ENCODE peak calls at places on chromosome 1, in four cellular contexts. N, H, K and J are unnamed samples.

GRCh38 chr1:23217421-23218115 is at the start of gene HTR1D:
- DNase-seq in N (no peak), K (peak), H (no peak), J (no peak)

GRCh38 chr1:112309499-112309898 is 86.5 kb upstream of the CTTNBP2NL start:
- DNase-seq in K (no peak), H (no peak), N (no peak), J (peak)

GRCh38 chr1:156925154-156926010 is 5.0 kb downstream of the LRRC71 start:
- DNase-seq in K (no peak), H (no peak), N (no peak), J (no peak)

GRCh38 chr1:115677570-115677969 is 35.8 kb downstream of the VANGL1 start:
- DNase-seq in H (no peak), K (no peak), N (no peak), J (no peak)

GRCh38 chr1:243917177-243917862 is 67.3 kb upstream of the AKT3 start:
- DNase-seq in K (peak), H (peak), N (no peak), J (no peak)

GRCh38 chr1:14922942-14923341 is 230.6 kb upstream of the TMEM51 start:
- DNase-seq in K (peak), H (no peak), N (no peak), J (no peak)

GRCh38 chr1:246687002-246687401 is 37.2 kb upstream of the SCCPDH start:
- DNase-seq in H (no peak), N (no peak), K (no peak), J (no peak)

GRCh38 chr1:8202182-8202905 is 115.6 kb upstream of the SLC45A1 start:
- DNase-seq in K (no peak), H (no peak), N (no peak), J (peak)

GRCh38 chr1:156684227-156684782 is 7.1 kb upstream of the NES start:
- DNase-seq in K (no peak), H (no peak), N (no peak), J (no peak)

GRCh38 chr1:32743380-32744062 is 41.0 kb upstream of the SYNC start:
- DNase-seq in H (no peak), N (no peak), K (no peak), J (no peak)

GRCh38 chr1:162218975-162219374 is 149.5 kb downstream of the NOS1AP start:
- DNase-seq in H (no peak), N (no peak), K (no peak), J (no peak)

GRCh38 chr1:89566761-89567174 is 42.1 kb downstream of the LRRC8B start:
- DNase-seq in N (no peak), K (peak), H (no peak), J (no peak)

GRCh38 chr1:9651565-9652378 is at the start of gene PIK3CD:
- DNase-seq in K (no peak), H (peak), N (peak), J (no peak)

GRCh38 chr1:209875510-209875909 is 47.7 kb downstream of the UTP25 start:
- DNase-seq in K (no peak), H (no peak), N (no peak), J (no peak)

GRCh38 chr1:236018885-236019453 is 45.9 kb downstream of the NID1 start:
- DNase-seq in K (peak), N (no peak), H (no peak), J (peak)

GRCh38 chr1:3393024-3393986 is 61.2 kb upstream of the ARHGEF16 start:
- DNase-seq in H (no peak), N (no peak), K (no peak), J (peak)

GRCh38 chr1:145795257-145795881 is 28.5 kb downstream of the RNF115 start:
- DNase-seq in H (no peak), N (no peak), K (no peak), J (no peak)

GRCh38 chr1:165456114-165456513 is 11.2 kb upstream of the RXRG start:
- DNase-seq in H (no peak), K (no peak), N (no peak), J (no peak)

GRCh38 chr1:28927442-28928305 is 13.3 kb downstream of the EPB41 start:
- DNase-seq in N (peak), K (no peak), H (no peak), J (no peak)

GRCh38 chr1:4312024-4312423 is 342.4 kb upstream of the AJAP1 start:
- DNase-seq in N (no peak), H (no peak), K (no peak), J (no peak)

GRCh38 chr1:213656482-213656881 is 331.3 kb upstream of the PROX1 start:
- DNase-seq in H (no peak), N (no peak), K (no peak), J (no peak)

GRCh38 chr1:101119289-101119688 is 93.7 kb upstream of the DPH5 start:
- DNase-seq in N (no peak), H (no peak), K (no peak), J (no peak)

GRCh38 chr1:101308935-101309333 is 72.1 kb downstream of the S1PR1 start:
- DNase-seq in K (no peak), H (no peak), N (no peak), J (no peak)

GRCh38 chr1:228487336-228488106 is at the start of gene RNF187:
- DNase-seq in H (peak), N (peak), K (peak), J (no peak)

GRCh38 chr1:167708940-167709389 is 12.8 kb upstream of the MPZL1 start:
- DNase-seq in K (no peak), N (peak), H (no peak), J (no peak)

GRCh38 chr1:232477728-232478127 is 152.2 kb downstream of the SIPA1L2 start:
- DNase-seq in N (no peak), H (no peak), K (no peak), J (no peak)